ENCODE peak calls at places on chromosomes 12 and 14, in four cellular contexts. Q, Z, X and S are unnamed samples.
A peak's percentile ranks its signal among the peaks of the same experiment; 100 is the strongest.

GRCh38 chr14:54935958-54936357 is 33.3 kb upstream of the GCH1 start:
- DNase-seq in Q (no peak), Z (peak; percentile 5), X (no peak), S (no peak)

GRCh38 chr12:16670456-16671050 is 64.6 kb upstream of the LMO3 start:
- DNase-seq in Q (no peak), Z (no peak), X (no peak), S (no peak)

GRCh38 chr14:91140672-91141071 is 26.8 kb downstream of the DGLUCY start:
- DNase-seq in Q (peak; percentile 25), Z (peak; percentile 55), X (no peak), S (peak; percentile 49)

GRCh38 chr12:53063708-53064612 is 14.1 kb downstream of the TNS2 start:
- DNase-seq in Q (no peak), Z (no peak), X (no peak), S (peak; percentile 9)

GRCh38 chr14:105944632-105945610 is 418.5 kb downstream of the TMEM121 start:
- DNase-seq in Q (peak; percentile 66), Z (peak; percentile 67), X (no peak), S (no peak)

GRCh38 chr12:105414088-105414487 is 83.6 kb downstream of the C12orf75 start:
- DNase-seq in Q (no peak), Z (no peak), X (no peak), S (no peak)

GRCh38 chr12:103924761-103925641 is 5.2 kb upstream of the HSP90B1 start:
- DNase-seq in Q (no peak), Z (no peak), X (peak; percentile 96), S (no peak)

GRCh38 chr12:70806827-70807226 is 113.7 kb downstream of the PTPRR start:
- DNase-seq in Q (no peak), Z (no peak), X (no peak), S (no peak)

GRCh38 chr14:88868558-88869159 is 44.2 kb downstream of the TTC8 start:
- DNase-seq in Q (no peak), Z (peak; percentile 12), X (no peak), S (no peak)

GRCh38 chr14:71711131-71711530 is 221.1 kb upstream of the RGS6 start:
- DNase-seq in Q (no peak), Z (no peak), X (no peak), S (no peak)

GRCh38 chr14:22555573-22556011 is 33.4 kb downstream of the DAD1 start:
- DNase-seq in Q (no peak), Z (no peak), X (peak; percentile 84), S (no peak)

GRCh38 chr14:39055786-39056474 is 47.1 kb downstream of the SEC23A start:
- DNase-seq in Q (no peak), Z (no peak), X (no peak), S (no peak)

GRCh38 chr14:50667491-50668007 is 557 bp downstream of the SAV1 start:
- DNase-seq in Q (peak; percentile 25), Z (no peak), X (no peak), S (peak; percentile 67)

GRCh38 chr14:101075025-101075800 is 171.7 kb upstream of the RTL1 start:
- DNase-seq in Q (no peak), Z (no peak), X (no peak), S (peak; percentile 5)

GRCh38 chr12:71134405-71134804 is 23.4 kb downstream of the TSPAN8 start:
- DNase-seq in Q (no peak), Z (peak; percentile 22), X (no peak), S (no peak)

GRCh38 chr14:51676549-51676948 is 24.8 kb downstream of the FRMD6 start:
- DNase-seq in Q (no peak), Z (peak; percentile 78), X (no peak), S (no peak)

DNA sequence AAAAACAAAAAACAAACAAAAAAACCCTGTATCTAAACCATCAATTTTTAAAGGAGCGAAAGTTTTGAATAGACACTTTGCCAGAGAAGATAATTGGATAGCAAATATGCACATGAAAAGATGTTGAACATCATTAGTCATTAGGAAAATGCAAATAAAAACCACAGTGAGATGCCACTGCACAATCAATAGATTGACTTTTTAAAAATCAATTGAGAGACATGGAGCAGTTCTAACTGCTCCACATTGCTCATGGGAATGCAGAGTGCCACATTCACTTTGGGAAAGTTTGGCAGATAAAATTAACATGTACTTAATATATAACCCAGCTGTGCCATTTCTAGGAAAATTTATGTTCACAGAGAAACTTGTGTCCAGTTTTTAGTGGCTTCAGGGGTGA is 12.7 kb downstream of the EIF2S1 start:
- DNase-seq in Q (no peak), Z (no peak), X (no peak), S (no peak)
- TF ChIP-seq CREM in Q (no peak), Z (no peak), X (no peak), S (no peak)

GRCh38 chr14:32073537-32074189 is 3.4 kb upstream of the ARHGAP5 start:
- DNase-seq in Q (peak; percentile 25), Z (peak; percentile 94), X (peak; percentile 36), S (peak; percentile 20)
- TF ChIP-seq CREM in Q (no peak), Z (no peak), X (no peak), S (no peak)

GRCh38 chr12:89927226-89927698 is 218.6 kb upstream of the ATP2B1 start:
- DNase-seq in Q (no peak), Z (no peak), X (peak; percentile 79), S (no peak)
- TF ChIP-seq CREM in Q (no peak), Z (no peak), X (peak; percentile 77), S (no peak)

DNA sequence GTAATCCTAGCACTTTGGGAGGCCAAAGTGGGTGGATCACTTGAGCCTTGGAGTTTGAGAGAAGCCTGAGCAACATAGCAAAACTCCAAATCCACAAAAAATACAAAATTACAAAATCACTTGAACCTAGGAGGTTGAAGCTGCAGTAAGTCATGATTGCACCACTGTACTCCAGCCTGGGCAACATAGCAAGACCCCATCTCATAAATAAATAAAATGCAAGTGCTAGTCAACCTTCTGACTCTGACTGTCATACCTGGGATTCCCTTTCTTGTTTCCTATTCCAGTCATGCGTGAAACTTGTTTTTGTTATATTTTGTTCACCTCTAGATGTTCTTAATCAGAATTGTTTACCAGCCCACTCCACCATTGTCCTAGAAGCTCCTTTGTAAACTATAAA is 31.4 kb downstream of the ABCD4 start:
- DNase-seq in Q (no peak), Z (no peak), X (no peak), S (no peak)
- TF ChIP-seq CREM in Q (no peak), Z (no peak), X (no peak), S (no peak)

GRCh38 chr12:47904647-47905312 is at the start of gene VDR:
- DNase-seq in Q (peak; percentile 97), Z (peak; percentile 28), X (no peak), S (peak; percentile 83)
- TF ChIP-seq CREM in Q (no peak), Z (no peak), X (no peak), S (no peak)

GRCh38 chr12:128918910-128919309 is 65.6 kb downstream of the GLT1D1 start:
- DNase-seq in Q (no peak), Z (no peak), X (no peak), S (no peak)

GRCh38 chr12:128914908-128915563 is 61.8 kb downstream of the GLT1D1 start:
- DNase-seq in Q (no peak), Z (no peak), X (peak; percentile 88), S (no peak)

GRCh38 chr12:128916425-128916824 is 63.1 kb downstream of the GLT1D1 start:
- DNase-seq in Q (no peak), Z (no peak), X (peak; percentile 9), S (no peak)

GRCh38 chr12:128918481-128918880 is 65.2 kb downstream of the GLT1D1 start:
- DNase-seq in Q (no peak), Z (no peak), X (no peak), S (no peak)

DNA sequence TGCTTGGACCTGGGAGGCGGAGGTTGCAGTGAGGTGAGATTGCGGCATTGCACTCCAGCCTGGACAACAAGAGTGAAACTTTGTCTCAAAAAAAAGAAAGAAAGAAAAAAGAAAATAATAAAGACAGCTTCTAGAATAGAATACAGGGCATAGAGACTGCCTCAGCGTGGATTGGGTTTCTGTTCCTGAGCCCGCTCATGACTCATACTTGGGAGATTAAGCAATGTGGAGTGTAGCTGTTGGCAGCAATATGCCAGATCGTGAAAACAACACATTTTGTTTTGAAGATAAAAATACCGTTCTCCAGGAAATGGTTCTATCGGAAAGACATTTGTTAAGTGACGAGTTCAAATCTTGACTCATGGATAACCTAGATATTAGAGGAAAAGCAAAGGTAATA is 67.2 kb downstream of the GLT1D1 start:
- DNase-seq in Q (no peak), Z (no peak), X (no peak), S (no peak)
- TF ChIP-seq CREM in Q (no peak), Z (no peak), X (no peak), S (no peak)